ENCODE peak calls at places on chromosome 13, in six cellular contexts. Y, W, O, M, Z and F are unnamed samples.

GRCh38 chr13:46489586-46490023 is 63.4 kb upstream of the LRCH1 start:
- DNase-seq in Y (peak; percentile 67), W (peak; percentile 85), O (peak; percentile 18), M (no peak), Z (no peak), F (no peak)

GRCh38 chr13:53189162-53189561 is 160.5 kb downstream of the OLFM4 start:
- DNase-seq in Y (no peak), W (no peak), O (no peak), M (no peak), Z (no peak), F (no peak)

GRCh38 chr13:24306632-24307031 is 2.7 kb upstream of the C1QTNF9 start:
- DNase-seq in Y (peak; percentile 73), W (peak; percentile 31), O (no peak), M (no peak), Z (no peak), F (no peak)

GRCh38 chr13:95117092-95117491 is 184.2 kb downstream of the ABCC4 start:
- DNase-seq in Y (no peak), W (no peak), O (no peak), M (no peak), Z (no peak), F (no peak)

GRCh38 chr13:50616101-50616500 is 227.4 kb downstream of the DLEU7 start:
- DNase-seq in Y (peak; percentile 51), W (no peak), O (no peak), M (no peak), Z (no peak), F (no peak)

GRCh38 chr13:95784161-95784880 is 107.4 kb downstream of the DNAJC3 start:
- DNase-seq in Y (peak; percentile 91), W (peak; percentile 48), O (no peak), M (no peak), Z (no peak), F (no peak)

GRCh38 chr13:111203742-111204386 is 88.8 kb downstream of the ARHGEF7 start:
- DNase-seq in Y (no peak), W (no peak), O (no peak), M (no peak), Z (no peak), F (peak; percentile 37)

GRCh38 chr13:112245179-112245724 is 130.9 kb upstream of the SPACA7 start:
- DNase-seq in Y (no peak), W (no peak), O (no peak), M (no peak), Z (no peak), F (no peak)

GRCh38 chr13:49042476-49042875 is 66.8 kb downstream of the FNDC3A start:
- DNase-seq in Y (peak; percentile 58), W (no peak), O (no peak), M (no peak), Z (no peak), F (no peak)

GRCh38 chr13:110533771-110534670 is 27.5 kb downstream of the RAB20 start:
- DNase-seq in Y (no peak), W (no peak), O (no peak), M (no peak), Z (no peak), F (no peak)

GRCh38 chr13:83620535-83621220 is 261.6 kb downstream of the SLITRK1 start:
- DNase-seq in Y (peak; percentile 19), W (peak; percentile 25), O (no peak), M (no peak), Z (no peak), F (no peak)

GRCh38 chr13:36850790-36851438 is 31.9 kb downstream of the RFXAP start:
- DNase-seq in Y (no peak), W (no peak), O (peak; percentile 41), M (no peak), Z (peak; percentile 55), F (peak; percentile 53)

GRCh38 chr13:39282400-39282972 is 244.2 kb downstream of the NHLRC3 start:
- DNase-seq in Y (no peak), W (no peak), O (no peak), M (no peak), Z (no peak), F (no peak)

DNA sequence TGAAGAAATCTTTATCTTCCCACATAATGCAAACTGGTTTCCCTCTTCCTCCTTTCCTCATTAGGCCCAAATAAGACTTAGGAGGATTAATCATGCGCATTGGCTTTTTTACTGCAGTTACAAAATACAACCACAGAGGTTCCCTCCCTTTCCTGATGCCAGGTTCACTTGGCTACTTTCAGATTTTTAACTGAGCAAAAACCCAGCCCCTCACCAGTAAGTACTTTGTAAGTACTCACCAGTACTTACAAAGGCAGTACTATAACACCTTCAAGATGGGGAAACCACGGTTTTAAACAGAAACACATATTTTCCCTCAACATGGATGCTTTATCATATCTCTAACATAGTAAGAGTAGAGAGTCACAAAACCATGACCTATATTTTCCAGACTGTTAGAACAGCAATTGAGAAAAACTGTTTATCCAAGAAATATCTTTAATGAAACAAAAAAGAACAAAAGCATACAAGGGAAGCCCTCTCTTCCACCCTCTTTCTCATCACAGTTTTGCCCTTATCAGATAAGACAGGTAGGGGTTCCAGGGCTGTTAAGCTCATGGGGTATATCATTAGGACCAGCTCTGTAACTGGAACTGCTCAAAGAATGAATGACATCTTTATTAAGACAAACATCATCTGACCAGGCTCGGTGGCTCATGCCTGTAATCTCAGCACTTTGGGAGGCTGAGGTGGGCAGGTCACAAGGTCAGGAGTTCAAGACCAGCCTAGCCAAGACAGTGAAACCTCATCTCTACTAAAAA is 12.7 kb downstream of the FOXO1 start:
- DNase-seq in Y (no peak), W (peak; percentile 41), O (peak; percentile 20), M (no peak), Z (no peak), F (no peak)
- TF ChIP-seq CTCF in Y (no peak), W (no peak), O (no peak), M (no peak), Z (no peak), F (no peak)

GRCh38 chr13:43159007-43159406 is 135.6 kb downstream of the DNAJC15 start:
- DNase-seq in Y (peak; percentile 71), W (no peak), O (no peak), M (no peak), Z (no peak), F (no peak)
- TF ChIP-seq CTCF in Y (no peak), W (no peak), O (no peak), M (no peak), Z (peak; percentile 23), F (no peak)

GRCh38 chr13:98216711-98217110 is 39.6 kb upstream of the RNF113B start:
- DNase-seq in Y (peak; percentile 17), W (no peak), O (no peak), M (no peak), Z (no peak), F (no peak)

GRCh38 chr13:98214707-98215106 is 37.6 kb upstream of the RNF113B start:
- DNase-seq in Y (no peak), W (no peak), O (no peak), M (no peak), Z (no peak), F (no peak)

GRCh38 chr13:98215508-98215907 is 38.4 kb upstream of the RNF113B start:
- DNase-seq in Y (no peak), W (no peak), O (no peak), M (no peak), Z (no peak), F (no peak)

GRCh38 chr13:98217597-98217996 is 40.5 kb upstream of the RNF113B start:
- DNase-seq in Y (no peak), W (no peak), O (no peak), M (no peak), Z (no peak), F (no peak)

GRCh38 chr13:98216135-98216565 is 39.1 kb upstream of the RNF113B start:
- DNase-seq in Y (peak; percentile 93), W (no peak), O (no peak), M (no peak), Z (peak; percentile 66), F (no peak)
- TF ChIP-seq CTCF in Y (no peak), W (no peak), O (no peak), M (no peak), Z (no peak), F (no peak)

GRCh38 chr13:87255394-87255793 is 415.8 kb upstream of the SLITRK5 start:
- DNase-seq in Y (no peak), W (no peak), O (no peak), M (no peak), Z (no peak), F (no peak)

GRCh38 chr13:87259479-87260083 is 411.6 kb upstream of the SLITRK5 start:
- DNase-seq in Y (no peak), W (no peak), O (peak; percentile 61), M (no peak), Z (peak; percentile 32), F (no peak)
- TF ChIP-seq CTCF in Y (peak; percentile 34), W (no peak), O (peak; percentile 63), M (peak; percentile 52), Z (peak; percentile 49), F (peak; percentile 51)

GRCh38 chr13:28044608-28045007 is 55.8 kb downstream of the FLT3 start:
- DNase-seq in Y (peak; percentile 83), W (no peak), O (no peak), M (no peak), Z (no peak), F (no peak)

GRCh38 chr13:28043224-28043623 is 54.7 kb upstream of the URAD start:
- DNase-seq in Y (no peak), W (no peak), O (no peak), M (no peak), Z (no peak), F (no peak)

GRCh38 chr13:28037399-28037798 is 48.9 kb upstream of the URAD start:
- DNase-seq in Y (peak; percentile 57), W (no peak), O (no peak), M (no peak), Z (no peak), F (no peak)

GRCh38 chr13:28045861-28046260 is 54.5 kb downstream of the FLT3 start:
- DNase-seq in Y (no peak), W (no peak), O (peak; percentile 50), M (no peak), Z (no peak), F (no peak)

GRCh38 chr13:28040977-28041376 is 52.5 kb upstream of the URAD start:
- DNase-seq in Y (no peak), W (no peak), O (no peak), M (no peak), Z (no peak), F (no peak)
- TF ChIP-seq CTCF in Y (no peak), W (no peak), O (no peak), M (no peak), Z (no peak), F (no peak)

GRCh38 chr13:100594731-100595130 is 6.1 kb upstream of the GGACT start:
- DNase-seq in Y (no peak), W (no peak), O (peak; percentile 63), M (no peak), Z (no peak), F (peak; percentile 52)
- TF ChIP-seq CTCF in Y (peak; percentile 2), W (peak; percentile 20), O (peak; percentile 71), M (no peak), Z (peak; percentile 44), F (peak; percentile 34)